ENCODE peak calls at places on chromosomes 12 and 14, in nine cellular contexts. One of them, this sample, is unnamed.

GRCh38 chr12:12094481-12094880 is 23.7 kb downstream of the BCL2L14 start:
- DNase-seq in GM12865: no peak
- DNase-seq in stimulated activated naive CD8-positive, alpha-beta T cell treated with anti-CD3 and anti-CD28 coated beads, Interleukin-15, amount 100 ng/mL, for 72 hours: no peak
- DNase-seq in kidney: no peak
- DNase-seq in tibial artery: no peak
- DNase-seq in amniotic stem cell: no peak
- DNase-seq in endothelial cell: no peak
- DNase-seq in dermis blood vessel endothelial cell: no peak
- DNase-seq in KBM-7: no peak
- DNase-seq in this sample: no peak

GRCh38 chr12:40241741-40242140 is 16.9 kb downstream of the LRRK2 start:
- DNase-seq in GM12865: no peak
- DNase-seq in stimulated activated naive CD8-positive, alpha-beta T cell treated with anti-CD3 and anti-CD28 coated beads, Interleukin-15, amount 100 ng/mL, for 72 hours: no peak
- DNase-seq in kidney: no peak
- DNase-seq in tibial artery: no peak
- DNase-seq in amniotic stem cell: no peak
- DNase-seq in endothelial cell: no peak
- DNase-seq in dermis blood vessel endothelial cell: no peak
- DNase-seq in KBM-7: no peak
- DNase-seq in this sample: no peak

GRCh38 chr12:71945121-71945520 is 6.5 kb downstream of the TPH2 start:
- DNase-seq in GM12865: no peak
- DNase-seq in stimulated activated naive CD8-positive, alpha-beta T cell treated with anti-CD3 and anti-CD28 coated beads, Interleukin-15, amount 100 ng/mL, for 72 hours: no peak
- DNase-seq in kidney: no peak
- DNase-seq in tibial artery: no peak
- DNase-seq in amniotic stem cell: no peak
- DNase-seq in endothelial cell: no peak
- DNase-seq in dermis blood vessel endothelial cell: no peak
- DNase-seq in KBM-7: no peak
- DNase-seq in this sample: no peak

GRCh38 chr12:129772463-129773169 is 131.2 kb downstream of the TMEM132D start:
- DNase-seq in GM12865: no peak
- DNase-seq in stimulated activated naive CD8-positive, alpha-beta T cell treated with anti-CD3 and anti-CD28 coated beads, Interleukin-15, amount 100 ng/mL, for 72 hours: no peak
- DNase-seq in kidney: no peak
- DNase-seq in tibial artery: no peak
- DNase-seq in amniotic stem cell: peak
- DNase-seq in endothelial cell: no peak
- DNase-seq in dermis blood vessel endothelial cell: no peak
- DNase-seq in KBM-7: no peak
- DNase-seq in this sample: no peak

GRCh38 chr12:24822121-24822899 is 126.6 kb downstream of the BCAT1 start:
- DNase-seq in GM12865: peak
- DNase-seq in stimulated activated naive CD8-positive, alpha-beta T cell treated with anti-CD3 and anti-CD28 coated beads, Interleukin-15, amount 100 ng/mL, for 72 hours: no peak
- DNase-seq in kidney: no peak
- DNase-seq in tibial artery: no peak
- DNase-seq in amniotic stem cell: no peak
- DNase-seq in endothelial cell: no peak
- DNase-seq in dermis blood vessel endothelial cell: no peak
- DNase-seq in KBM-7: no peak
- DNase-seq in this sample: no peak

GRCh38 chr12:1929241-1929984 is 11.0 kb upstream of the CACNA2D4 start:
- DNase-seq in GM12865: no peak
- DNase-seq in stimulated activated naive CD8-positive, alpha-beta T cell treated with anti-CD3 and anti-CD28 coated beads, Interleukin-15, amount 100 ng/mL, for 72 hours: no peak
- DNase-seq in kidney: no peak
- DNase-seq in tibial artery: no peak
- DNase-seq in amniotic stem cell: no peak
- DNase-seq in endothelial cell: no peak
- DNase-seq in dermis blood vessel endothelial cell: no peak
- DNase-seq in KBM-7: peak
- DNase-seq in this sample: no peak

GRCh38 chr12:116466536-116466935 is 92.6 kb upstream of the MAP1LC3B2 start:
- DNase-seq in GM12865: no peak
- DNase-seq in stimulated activated naive CD8-positive, alpha-beta T cell treated with anti-CD3 and anti-CD28 coated beads, Interleukin-15, amount 100 ng/mL, for 72 hours: no peak
- DNase-seq in kidney: no peak
- DNase-seq in tibial artery: no peak
- DNase-seq in amniotic stem cell: peak
- DNase-seq in endothelial cell: no peak
- DNase-seq in dermis blood vessel endothelial cell: peak
- DNase-seq in KBM-7: no peak
- DNase-seq in this sample: no peak

GRCh38 chr12:8914716-8915526 is 612 bp downstream of the PHC1 start:
- DNase-seq in GM12865: peak
- DNase-seq in stimulated activated naive CD8-positive, alpha-beta T cell treated with anti-CD3 and anti-CD28 coated beads, Interleukin-15, amount 100 ng/mL, for 72 hours: peak
- DNase-seq in kidney: peak
- DNase-seq in tibial artery: peak
- DNase-seq in amniotic stem cell: no peak
- DNase-seq in endothelial cell: peak
- DNase-seq in dermis blood vessel endothelial cell: peak
- DNase-seq in KBM-7: peak
- DNase-seq in this sample: peak

GRCh38 chr14:60648934-60649814 is at the start of gene SIX1:
- DNase-seq in GM12865: peak
- DNase-seq in stimulated activated naive CD8-positive, alpha-beta T cell treated with anti-CD3 and anti-CD28 coated beads, Interleukin-15, amount 100 ng/mL, for 72 hours: no peak
- DNase-seq in kidney: peak
- DNase-seq in tibial artery: peak
- DNase-seq in amniotic stem cell: peak
- DNase-seq in endothelial cell: peak
- DNase-seq in dermis blood vessel endothelial cell: peak
- DNase-seq in KBM-7: peak
- DNase-seq in this sample: peak

GRCh38 chr12:6535960-6536847 is 1.9 kb downstream of the GAPDH start:
- DNase-seq in GM12865: peak
- DNase-seq in stimulated activated naive CD8-positive, alpha-beta T cell treated with anti-CD3 and anti-CD28 coated beads, Interleukin-15, amount 100 ng/mL, for 72 hours: no peak
- DNase-seq in kidney: no peak
- DNase-seq in tibial artery: no peak
- DNase-seq in amniotic stem cell: no peak
- DNase-seq in endothelial cell: no peak
- DNase-seq in dermis blood vessel endothelial cell: no peak
- DNase-seq in KBM-7: no peak
- DNase-seq in this sample: no peak

GRCh38 chr14:23141706-23142467 is 22.8 kb upstream of the CEBPE start:
- DNase-seq in GM12865: no peak
- DNase-seq in stimulated activated naive CD8-positive, alpha-beta T cell treated with anti-CD3 and anti-CD28 coated beads, Interleukin-15, amount 100 ng/mL, for 72 hours: no peak
- DNase-seq in kidney: no peak
- DNase-seq in tibial artery: peak
- DNase-seq in amniotic stem cell: peak
- DNase-seq in endothelial cell: no peak
- DNase-seq in dermis blood vessel endothelial cell: no peak
- DNase-seq in KBM-7: no peak
- DNase-seq in this sample: no peak

GRCh38 chr14:77220246-77221017 is 38.8 kb downstream of the TMEM63C start:
- DNase-seq in GM12865: no peak
- DNase-seq in stimulated activated naive CD8-positive, alpha-beta T cell treated with anti-CD3 and anti-CD28 coated beads, Interleukin-15, amount 100 ng/mL, for 72 hours: no peak
- DNase-seq in kidney: no peak
- DNase-seq in tibial artery: no peak
- DNase-seq in amniotic stem cell: no peak
- DNase-seq in endothelial cell: no peak
- DNase-seq in dermis blood vessel endothelial cell: no peak
- DNase-seq in KBM-7: no peak
- DNase-seq in this sample: no peak

GRCh38 chr14:73591690-73592448 is at the start of gene ACOT4:
- DNase-seq in GM12865: peak
- DNase-seq in stimulated activated naive CD8-positive, alpha-beta T cell treated with anti-CD3 and anti-CD28 coated beads, Interleukin-15, amount 100 ng/mL, for 72 hours: peak
- DNase-seq in kidney: peak
- DNase-seq in tibial artery: no peak
- DNase-seq in amniotic stem cell: no peak
- DNase-seq in endothelial cell: peak
- DNase-seq in dermis blood vessel endothelial cell: peak
- DNase-seq in KBM-7: no peak
- DNase-seq in this sample: peak

GRCh38 chr12:118136559-118137003 is 657 bp downstream of the PEBP1 start:
- DNase-seq in GM12865: peak
- DNase-seq in stimulated activated naive CD8-positive, alpha-beta T cell treated with anti-CD3 and anti-CD28 coated beads, Interleukin-15, amount 100 ng/mL, for 72 hours: peak
- DNase-seq in kidney: peak
- DNase-seq in tibial artery: peak
- DNase-seq in amniotic stem cell: peak
- DNase-seq in endothelial cell: peak
- DNase-seq in dermis blood vessel endothelial cell: peak
- DNase-seq in KBM-7: peak
- DNase-seq in this sample: peak

GRCh38 chr12:89208661-89209096 is 143.6 kb downstream of the DUSP6 start:
- DNase-seq in GM12865: no peak
- DNase-seq in stimulated activated naive CD8-positive, alpha-beta T cell treated with anti-CD3 and anti-CD28 coated beads, Interleukin-15, amount 100 ng/mL, for 72 hours: no peak
- DNase-seq in kidney: no peak
- DNase-seq in tibial artery: no peak
- DNase-seq in amniotic stem cell: no peak
- DNase-seq in endothelial cell: no peak
- DNase-seq in dermis blood vessel endothelial cell: no peak
- DNase-seq in KBM-7: peak
- DNase-seq in this sample: no peak

GRCh38 chr12:73181244-73181643 is 909.1 kb downstream of the TRHDE start:
- DNase-seq in GM12865: no peak
- DNase-seq in stimulated activated naive CD8-positive, alpha-beta T cell treated with anti-CD3 and anti-CD28 coated beads, Interleukin-15, amount 100 ng/mL, for 72 hours: no peak
- DNase-seq in kidney: no peak
- DNase-seq in tibial artery: no peak
- DNase-seq in amniotic stem cell: no peak
- DNase-seq in endothelial cell: no peak
- DNase-seq in dermis blood vessel endothelial cell: no peak
- DNase-seq in KBM-7: no peak
- DNase-seq in this sample: no peak

GRCh38 chr12:109734219-109735000 is 20.8 kb downstream of the FAM222A start:
- DNase-seq in GM12865: no peak
- DNase-seq in stimulated activated naive CD8-positive, alpha-beta T cell treated with anti-CD3 and anti-CD28 coated beads, Interleukin-15, amount 100 ng/mL, for 72 hours: no peak
- DNase-seq in kidney: peak
- DNase-seq in tibial artery: peak
- DNase-seq in amniotic stem cell: no peak
- DNase-seq in endothelial cell: peak
- DNase-seq in dermis blood vessel endothelial cell: peak
- DNase-seq in KBM-7: no peak
- DNase-seq in this sample: no peak

GRCh38 chr12:122854554-122854953 is 19.3 kb downstream of the HIP1R start:
- DNase-seq in GM12865: no peak
- DNase-seq in stimulated activated naive CD8-positive, alpha-beta T cell treated with anti-CD3 and anti-CD28 coated beads, Interleukin-15, amount 100 ng/mL, for 72 hours: no peak
- DNase-seq in kidney: no peak
- DNase-seq in tibial artery: no peak
- DNase-seq in amniotic stem cell: no peak
- DNase-seq in endothelial cell: no peak
- DNase-seq in dermis blood vessel endothelial cell: no peak
- DNase-seq in KBM-7: no peak
- DNase-seq in this sample: no peak

GRCh38 chr14:49792618-49793017 is 24.7 kb downstream of the KLHDC2 start:
- DNase-seq in GM12865: no peak
- DNase-seq in stimulated activated naive CD8-positive, alpha-beta T cell treated with anti-CD3 and anti-CD28 coated beads, Interleukin-15, amount 100 ng/mL, for 72 hours: no peak
- DNase-seq in kidney: no peak
- DNase-seq in tibial artery: no peak
- DNase-seq in amniotic stem cell: no peak
- DNase-seq in endothelial cell: no peak
- DNase-seq in dermis blood vessel endothelial cell: no peak
- DNase-seq in KBM-7: no peak
- DNase-seq in this sample: no peak

GRCh38 chr12:105485321-105485910 is 154.9 kb downstream of the C12orf75 start:
- DNase-seq in GM12865: no peak
- DNase-seq in stimulated activated naive CD8-positive, alpha-beta T cell treated with anti-CD3 and anti-CD28 coated beads, Interleukin-15, amount 100 ng/mL, for 72 hours: no peak
- DNase-seq in kidney: peak
- DNase-seq in tibial artery: peak
- DNase-seq in amniotic stem cell: no peak
- DNase-seq in endothelial cell: peak
- DNase-seq in dermis blood vessel endothelial cell: peak
- DNase-seq in KBM-7: no peak
- DNase-seq in this sample: no peak

GRCh38 chr14:97331526-97331925 is 534.3 kb downstream of the VRK1 start:
- DNase-seq in GM12865: no peak
- DNase-seq in stimulated activated naive CD8-positive, alpha-beta T cell treated with anti-CD3 and anti-CD28 coated beads, Interleukin-15, amount 100 ng/mL, for 72 hours: no peak
- DNase-seq in kidney: no peak
- DNase-seq in tibial artery: no peak
- DNase-seq in amniotic stem cell: no peak
- DNase-seq in endothelial cell: no peak
- DNase-seq in dermis blood vessel endothelial cell: no peak
- DNase-seq in KBM-7: no peak
- DNase-seq in this sample: no peak

GRCh38 chr14:49977126-49977841 is 84.4 kb downstream of the ARF6 start:
- DNase-seq in GM12865: peak
- DNase-seq in stimulated activated naive CD8-positive, alpha-beta T cell treated with anti-CD3 and anti-CD28 coated beads, Interleukin-15, amount 100 ng/mL, for 72 hours: peak
- DNase-seq in kidney: no peak
- DNase-seq in tibial artery: no peak
- DNase-seq in amniotic stem cell: no peak
- DNase-seq in endothelial cell: no peak
- DNase-seq in dermis blood vessel endothelial cell: peak
- DNase-seq in KBM-7: peak
- DNase-seq in this sample: peak

GRCh38 chr14:102500190-102500661 is 9.3 kb downstream of the ANKRD9 start:
- DNase-seq in GM12865: no peak
- DNase-seq in stimulated activated naive CD8-positive, alpha-beta T cell treated with anti-CD3 and anti-CD28 coated beads, Interleukin-15, amount 100 ng/mL, for 72 hours: no peak
- DNase-seq in kidney: no peak
- DNase-seq in tibial artery: peak
- DNase-seq in amniotic stem cell: no peak
- DNase-seq in endothelial cell: no peak
- DNase-seq in dermis blood vessel endothelial cell: peak
- DNase-seq in KBM-7: peak
- DNase-seq in this sample: no peak

GRCh38 chr12:118150625-118151024 is 14.7 kb downstream of the PEBP1 start:
- DNase-seq in GM12865: no peak
- DNase-seq in stimulated activated naive CD8-positive, alpha-beta T cell treated with anti-CD3 and anti-CD28 coated beads, Interleukin-15, amount 100 ng/mL, for 72 hours: no peak
- DNase-seq in kidney: no peak
- DNase-seq in tibial artery: no peak
- DNase-seq in amniotic stem cell: no peak
- DNase-seq in endothelial cell: no peak
- DNase-seq in dermis blood vessel endothelial cell: no peak
- DNase-seq in KBM-7: no peak
- DNase-seq in this sample: no peak

GRCh38 chr12:43737646-43738045 is 20.9 kb downstream of the PUS7L start:
- DNase-seq in GM12865: no peak
- DNase-seq in stimulated activated naive CD8-positive, alpha-beta T cell treated with anti-CD3 and anti-CD28 coated beads, Interleukin-15, amount 100 ng/mL, for 72 hours: no peak
- DNase-seq in kidney: no peak
- DNase-seq in tibial artery: no peak
- DNase-seq in amniotic stem cell: no peak
- DNase-seq in endothelial cell: no peak
- DNase-seq in dermis blood vessel endothelial cell: no peak
- DNase-seq in KBM-7: no peak
- DNase-seq in this sample: no peak

GRCh38 chr12:108884116-108885012 is 4.5 kb downstream of the DAO start:
- DNase-seq in GM12865: peak
- DNase-seq in stimulated activated naive CD8-positive, alpha-beta T cell treated with anti-CD3 and anti-CD28 coated beads, Interleukin-15, amount 100 ng/mL, for 72 hours: peak
- DNase-seq in kidney: no peak
- DNase-seq in tibial artery: peak
- DNase-seq in amniotic stem cell: no peak
- DNase-seq in endothelial cell: peak
- DNase-seq in dermis blood vessel endothelial cell: peak
- DNase-seq in KBM-7: peak
- DNase-seq in this sample: peak

GRCh38 chr14:32372154-32372553 is 43.1 kb downstream of the AKAP6 start:
- DNase-seq in GM12865: no peak
- DNase-seq in stimulated activated naive CD8-positive, alpha-beta T cell treated with anti-CD3 and anti-CD28 coated beads, Interleukin-15, amount 100 ng/mL, for 72 hours: no peak
- DNase-seq in kidney: no peak
- DNase-seq in tibial artery: no peak
- DNase-seq in amniotic stem cell: peak
- DNase-seq in endothelial cell: no peak
- DNase-seq in dermis blood vessel endothelial cell: no peak
- DNase-seq in KBM-7: no peak
- DNase-seq in this sample: no peak

GRCh38 chr12:28817524-28817923 is 331.6 kb upstream of the FAR2 start:
- DNase-seq in GM12865: no peak
- DNase-seq in stimulated activated naive CD8-positive, alpha-beta T cell treated with anti-CD3 and anti-CD28 coated beads, Interleukin-15, amount 100 ng/mL, for 72 hours: no peak
- DNase-seq in kidney: peak
- DNase-seq in tibial artery: no peak
- DNase-seq in amniotic stem cell: no peak
- DNase-seq in endothelial cell: no peak
- DNase-seq in dermis blood vessel endothelial cell: no peak
- DNase-seq in KBM-7: no peak
- DNase-seq in this sample: no peak

GRCh38 chr14:21921453-21921852 is 247.8 kb upstream of the OR4E1 start:
- DNase-seq in GM12865: no peak
- DNase-seq in stimulated activated naive CD8-positive, alpha-beta T cell treated with anti-CD3 and anti-CD28 coated beads, Interleukin-15, amount 100 ng/mL, for 72 hours: no peak
- DNase-seq in kidney: no peak
- DNase-seq in tibial artery: no peak
- DNase-seq in amniotic stem cell: no peak
- DNase-seq in endothelial cell: no peak
- DNase-seq in dermis blood vessel endothelial cell: no peak
- DNase-seq in KBM-7: no peak
- DNase-seq in this sample: no peak

GRCh38 chr12:124947561-124948398 is 33.3 kb upstream of the UBC start:
- DNase-seq in GM12865: no peak
- DNase-seq in stimulated activated naive CD8-positive, alpha-beta T cell treated with anti-CD3 and anti-CD28 coated beads, Interleukin-15, amount 100 ng/mL, for 72 hours: no peak
- DNase-seq in kidney: no peak
- DNase-seq in tibial artery: no peak
- DNase-seq in amniotic stem cell: no peak
- DNase-seq in endothelial cell: no peak
- DNase-seq in dermis blood vessel endothelial cell: no peak
- DNase-seq in KBM-7: no peak
- DNase-seq in this sample: peak

GRCh38 chr12:62466018-62466595 is 519 bp upstream of the MON2 start:
- DNase-seq in GM12865: peak
- DNase-seq in stimulated activated naive CD8-positive, alpha-beta T cell treated with anti-CD3 and anti-CD28 coated beads, Interleukin-15, amount 100 ng/mL, for 72 hours: peak
- DNase-seq in kidney: no peak
- DNase-seq in tibial artery: peak
- DNase-seq in amniotic stem cell: peak
- DNase-seq in endothelial cell: peak
- DNase-seq in dermis blood vessel endothelial cell: peak
- DNase-seq in KBM-7: peak
- DNase-seq in this sample: peak